ENCODE peak calls at places on chromosomes 3 and 15, in ten cellular contexts. Q, C, H, S, F, V, L, W, R and T are unnamed samples. For H3K4me1, the result is how much of the 10 kb centered on the place peaks cover.

GRCh38 chr15:37764733-37765191 is 169.7 kb upstream of the TMCO5A start:
- DNase-seq in Q (peak), V (no peak), S (peak), H (no peak), L (peak), C (peak), W (no peak), F (peak), R (no peak), T (peak)

GRCh38 chr3:57017481-57017880 is 43.0 kb upstream of the SPATA12 start:
- DNase-seq in V (no peak), F (no peak), R (no peak), C (no peak), L (no peak), S (no peak), W (no peak), H (no peak), Q (no peak), T (peak)

GRCh38 chr3:69276884-69277283 is 109.0 kb downstream of the FRMD4B start:
- DNase-seq in S (peak), R (no peak), C (no peak), F (no peak), L (no peak), W (no peak), V (no peak), Q (no peak), H (no peak), T (no peak)

GRCh38 chr15:93829115-93829849 is 402.1 kb upstream of the MCTP2 start:
- DNase-seq in R (no peak), V (peak), S (peak), C (peak), H (peak), F (peak), L (no peak), Q (peak), W (no peak), T (peak)

GRCh38 chr3:96538186-96538585 is 276.2 kb upstream of the EPHA6 start:
- DNase-seq in R (no peak), L (no peak), Q (no peak), S (no peak), F (no peak), C (no peak), V (no peak), W (no peak), H (no peak), T (no peak)

GRCh38 chr3:154122912-154123559 is 1.8 kb downstream of the ARHGEF26 start:
- DNase-seq in W (no peak), L (peak), V (no peak), F (no peak), C (peak), Q (peak), R (no peak), H (peak), S (peak), T (no peak)

GRCh38 chr15:67101981-67102929 is 36.9 kb downstream of the SMAD3 start:
- DNase-seq in S (peak), L (peak), W (no peak), H (no peak), C (peak), R (no peak), F (no peak), Q (no peak), V (no peak), T (no peak)

GRCh38 chr3:178709047-178709446 is 172.8 kb downstream of the KCNMB2 start:
- DNase-seq in V (no peak), H (no peak), R (no peak), W (no peak), L (no peak), C (no peak), F (no peak), Q (peak), S (no peak), T (no peak)

GRCh38 chr15:69403611-69404010 is 10.5 kb upstream of the KIF23 start:
- DNase-seq in H (no peak), S (peak), F (no peak), V (no peak), C (no peak), W (no peak), L (no peak), Q (no peak), R (no peak), T (no peak)

GRCh38 chr3:188052229-188052965 is 101.6 kb upstream of the LPP start:
- DNase-seq in V (peak), Q (peak), F (peak), S (no peak), H (peak), L (peak), C (no peak), W (peak), R (peak), T (no peak)

GRCh38 chr3:118842147-118842863 is 192.3 kb downstream of the IGSF11 start:
- DNase-seq in L (no peak), F (no peak), H (no peak), S (peak), Q (no peak), R (no peak), W (no peak), C (no peak), V (no peak), T (no peak)

GRCh38 chr3:51343918-51344687 is 41.0 kb upstream of the MANF start:
- DNase-seq in V (peak), F (no peak), L (no peak), R (no peak), C (no peak), H (no peak), Q (peak), S (peak), W (no peak), T (peak)

GRCh38 chr3:174408310-174408709 is 450.8 kb upstream of the NAALADL2 start:
- DNase-seq in Q (no peak), L (no peak), V (no peak), C (no peak), S (peak), F (no peak), H (no peak), R (peak), W (no peak), T (no peak)

GRCh38 chr3:183411216-183411922 is 17.1 kb downstream of the MCF2L2 start:
- DNase-seq in Q (no peak), R (no peak), C (no peak), F (no peak), H (no peak), W (no peak), V (no peak), L (peak), S (no peak), T (no peak)

GRCh38 chr3:14297305-14297704 is 105.1 kb upstream of the SLC6A6 start:
- DNase-seq in H (no peak), C (no peak), Q (no peak), R (no peak), L (no peak), W (no peak), S (no peak), F (no peak), V (no peak), T (no peak)

GRCh38 chr3:45826321-45826720 is 15.6 kb downstream of the LZTFL1 start:
- DNase-seq in L (no peak), V (no peak), S (no peak), C (no peak), R (no peak), H (no peak), W (no peak), F (no peak), Q (no peak), T (no peak)

GRCh38 chr15:68829068-68829467 is 8.4 kb upstream of the ANP32A start:
- DNase-seq in Q (no peak), L (peak), S (peak), H (no peak), F (no peak), V (no peak), C (peak), R (no peak), W (no peak), T (no peak)

GRCh38 chr15:40511472-40512133 is 40.8 kb downstream of the CHST14 start:
- DNase-seq in L (peak), S (peak), R (peak), C (peak), Q (peak), V (no peak), W (peak), F (peak), H (peak), T (peak)

GRCh38 chr3:188546835-188547670 is 393.1 kb downstream of the LPP start:
- DNase-seq in F (no peak), S (peak), R (no peak), W (no peak), L (peak), C (no peak), V (no peak), Q (peak), H (no peak), T (peak)

GRCh38 chr15:37016287-37016686 is 84.1 kb downstream of the MEIS2 start:
- DNase-seq in C (no peak), L (no peak), W (no peak), F (no peak), S (peak), Q (no peak), R (no peak), H (peak), V (peak), T (no peak)

GRCh38 chr3:136343873-136344281 is 93.7 kb downstream of the PCCB start:
- DNase-seq in V (peak), L (peak), S (peak), C (peak), W (peak), F (peak), R (peak), H (peak), Q (peak), T (peak)

GRCh38 chr3:197856199-197856816 is 65.3 kb downstream of the LRCH3 start:
- DNase-seq in C (no peak), L (no peak), H (no peak), V (no peak), S (no peak), R (no peak), Q (no peak), W (no peak), F (no peak), T (no peak)

GRCh38 chr3:46857485-46858341 is 5.5 kb downstream of the MYL3 start:
- DNase-seq in F (no peak), Q (no peak), R (peak), H (no peak), L (no peak), V (no peak), W (no peak), C (no peak), S (no peak), T (no peak)

GRCh38 chr3:182226995-182227394 is 515.3 kb downstream of the SOX2 start:
- DNase-seq in S (no peak), W (no peak), V (no peak), C (no peak), H (no peak), F (no peak), L (no peak), R (no peak), Q (no peak), T (no peak)

GRCh38 chr3:34015204-34016142 is 217.0 kb downstream of the PDCD6IP start:
- DNase-seq in F (no peak), H (no peak), R (no peak), L (no peak), S (peak), W (no peak), C (no peak), Q (no peak), V (no peak), T (no peak)

GRCh38 chr3:60384352-60384751 is 866.9 kb downstream of the FHIT start:
- DNase-seq in L (no peak), Q (no peak), C (no peak), R (no peak), V (no peak), S (no peak), F (no peak), H (no peak), W (no peak), T (no peak)
- H3K4me1 ChIP-seq in L (under half), Q (under half), C (under half), R (under half), V (under half), S (under half), F (under half), H (under half), W (under half), T (under half)

GRCh38 chr15:75210867-75211266 is 9.2 kb downstream of the C15orf39 start:
- DNase-seq in H (no peak), C (no peak), R (no peak), W (no peak), Q (no peak), F (no peak), S (no peak), L (no peak), V (no peak), T (no peak)

GRCh38 chr15:75213212-75213767 is 11.6 kb downstream of the C15orf39 start:
- DNase-seq in F (no peak), V (no peak), H (no peak), L (no peak), C (no peak), Q (no peak), S (no peak), R (no peak), W (no peak), T (no peak)

GRCh38 chr15:75212200-75212858 is 10.6 kb downstream of the C15orf39 start:
- DNase-seq in R (no peak), C (no peak), V (no peak), Q (no peak), H (no peak), W (no peak), L (no peak), F (no peak), S (no peak), T (no peak)

GRCh38 chr15:75213768-75214221 is 12.1 kb downstream of the C15orf39 start:
- DNase-seq in F (no peak), H (no peak), R (no peak), W (no peak), Q (no peak), V (no peak), L (no peak), C (no peak), S (no peak), T (no peak)

DNA sequence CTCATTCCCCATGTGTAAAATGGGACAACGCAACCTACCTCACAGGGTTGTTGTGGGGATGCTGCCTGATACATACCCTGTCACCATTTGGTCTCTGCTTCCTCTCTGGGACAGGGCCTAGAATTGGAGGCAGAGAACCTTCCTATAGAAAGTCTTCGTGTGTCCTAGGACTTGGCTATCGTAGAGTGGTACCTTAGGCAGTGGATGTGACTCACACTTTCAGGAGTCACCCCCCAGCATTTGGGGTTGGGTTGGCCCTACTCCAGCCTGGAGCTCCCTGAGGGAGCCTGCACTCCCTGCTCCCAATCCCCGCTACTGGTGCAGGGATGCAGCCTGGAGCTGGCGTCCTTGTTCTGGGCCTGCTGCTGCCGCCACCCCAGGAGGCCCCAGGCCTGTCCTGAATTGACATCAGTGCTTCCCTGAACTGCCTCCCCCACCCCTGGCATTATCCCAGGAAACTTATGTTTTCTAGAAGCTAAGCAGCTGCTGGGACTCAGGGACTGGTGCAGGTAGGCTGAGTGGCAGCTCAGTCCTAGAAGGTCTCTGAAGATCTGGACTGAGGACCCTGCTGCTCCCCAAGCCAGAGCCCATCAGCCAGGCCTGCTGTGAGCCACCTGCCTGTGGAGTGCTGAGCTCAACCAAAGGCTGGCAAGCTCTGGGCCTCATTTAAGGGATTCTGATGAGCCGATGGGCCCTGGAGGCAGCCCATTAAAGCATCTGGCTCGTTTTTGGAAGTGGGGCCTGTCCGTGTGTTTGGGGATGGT is 9.9 kb downstream of the C15orf39 start:
- DNase-seq in L (no peak), S (no peak), F (no peak), C (no peak), V (no peak), Q (no peak), R (no peak), W (no peak), H (no peak), T (no peak)
- H3K4me1 ChIP-seq in L (under half), S (under half), F (under half), C (under half), V (under half), Q (under half), R (under half), W (under half), H (under half), T (under half)

GRCh38 chr3:12970684-12971083 is 102.5 kb downstream of the IQSEC1 start:
- DNase-seq in F (no peak), S (no peak), V (no peak), Q (no peak), R (no peak), W (no peak), H (no peak), L (no peak), C (no peak), T (no peak)
- H3K4me1 ChIP-seq in F (under half), S (under half), V (under half), Q (under half), R (half or more), W (under half), H (under half), L (under half), C (under half), T (under half)

DNA sequence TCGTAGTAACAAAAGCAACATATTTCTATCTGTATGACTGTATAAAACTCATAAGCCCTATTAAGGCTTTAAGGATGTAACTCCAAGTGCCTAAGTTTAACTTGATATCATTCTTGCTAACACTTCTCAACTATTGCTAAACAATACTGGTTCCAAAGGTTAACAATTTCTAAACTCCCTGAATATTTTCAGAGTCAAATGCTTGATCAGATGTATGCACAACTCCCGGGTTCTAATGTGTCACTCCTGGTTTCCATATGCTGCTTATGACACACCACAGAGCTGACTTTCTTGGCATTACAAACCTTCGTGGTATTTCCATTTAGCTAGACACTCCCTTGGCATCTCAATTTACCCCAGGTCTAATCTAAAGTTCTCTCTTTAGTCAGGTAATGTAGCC is 26.3 kb downstream of the DZIP1L start:
- DNase-seq in F (no peak), Q (no peak), L (no peak), H (no peak), R (no peak), C (no peak), S (peak), V (no peak), W (no peak), T (no peak)
- H3K4me1 ChIP-seq in F (under half), Q (under half), L (under half), H (under half), R (under half), C (under half), S (under half), V (under half), W (under half), T (under half)

DNA sequence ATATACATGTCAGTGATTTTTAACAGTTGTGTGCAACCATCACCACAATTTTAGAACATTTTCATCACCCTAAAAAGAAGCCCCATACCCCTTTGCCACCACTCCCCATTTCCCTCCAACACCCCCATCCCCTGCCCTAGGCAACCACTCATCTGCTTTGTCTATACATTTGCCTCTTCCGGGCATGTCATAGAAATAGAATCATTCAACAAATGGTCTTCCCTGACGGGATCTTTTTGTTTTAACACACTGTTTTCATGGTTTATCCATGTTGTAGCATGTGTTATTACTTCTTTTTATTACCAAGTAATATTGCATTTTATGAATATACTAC is 4.0 kb downstream of the VILL start:
- DNase-seq in F (no peak), Q (no peak), L (no peak), C (no peak), W (no peak), H (no peak), V (no peak), S (no peak), R (no peak), T (no peak)
- H3K4me1 ChIP-seq in F (half or more), Q (half or more), L (under half), C (under half), W (under half), H (under half), V (under half), S (under half), R (under half), T (half or more)

GRCh38 chr15:88344786-88345185 is 88.2 kb upstream of the NTRK3 start:
- DNase-seq in Q (peak), V (no peak), S (peak), R (no peak), F (no peak), H (no peak), C (no peak), L (no peak), W (no peak), T (no peak)
- H3K4me1 ChIP-seq in Q (under half), V (under half), S (under half), R (under half), F (under half), H (under half), C (under half), L (under half), W (under half), T (under half)

GRCh38 chr3:194051554-194052175 is 84.3 kb upstream of the HES1 start:
- DNase-seq in L (no peak), H (no peak), C (peak), Q (no peak), S (no peak), W (no peak), V (no peak), F (no peak), R (no peak), T (no peak)

GRCh38 chr3:194056731-194057415 is 79.1 kb upstream of the HES1 start:
- DNase-seq in L (no peak), S (no peak), Q (no peak), H (peak), C (no peak), W (no peak), V (no peak), R (no peak), F (no peak), T (peak)

GRCh38 chr3:194054941-194055340 is 81.0 kb upstream of the HES1 start:
- DNase-seq in S (no peak), L (no peak), W (no peak), H (no peak), Q (no peak), C (no peak), V (no peak), F (no peak), R (no peak), T (no peak)

GRCh38 chr3:194053136-194053535 is 82.8 kb upstream of the HES1 start:
- DNase-seq in L (no peak), C (no peak), S (no peak), F (no peak), V (no peak), W (no peak), R (no peak), H (no peak), Q (no peak), T (no peak)

GRCh38 chr3:194054540-194054939 is 81.4 kb upstream of the HES1 start:
- DNase-seq in R (no peak), Q (no peak), F (no peak), C (no peak), S (no peak), W (no peak), L (no peak), H (no peak), V (no peak), T (no peak)
- H3K4me1 ChIP-seq in R (under half), Q (under half), F (under half), C (under half), S (under half), W (under half), L (under half), H (under half), V (under half), T (under half)